ENCODE peak calls at places on chromosomes 5 and 9, in seven cellular contexts. P, X, E, O, Y, Q and K are unnamed samples.

GRCh38 chr9:34980181-34980761 is 9.3 kb upstream of the DNAJB5 start:
- DNase-seq in Y (no peak), O (no peak), X (no peak), E (no peak), Q (no peak), P (no peak), K (no peak)

GRCh38 chr5:8829322-8830029 is 716.4 kb downstream of the SEMA5A start:
- DNase-seq in Y (no peak), X (no peak), O (peak), P (peak), E (no peak), Q (peak), K (peak)

GRCh38 chr5:130166839-130167490 is 262.7 kb downstream of the CHSY3 start:
- DNase-seq in P (no peak), Y (peak), O (peak), E (peak), Q (no peak), X (no peak), K (no peak)

GRCh38 chr9:37471942-37472679 is 6.9 kb upstream of the ZBTB5 start:
- DNase-seq in Q (peak), O (peak), X (peak), E (peak), P (peak), Y (peak), K (peak)

GRCh38 chr5:168691891-168692290 is 112.7 kb upstream of the PANK3 start:
- DNase-seq in E (no peak), X (no peak), Y (no peak), P (no peak), O (no peak), Q (no peak), K (no peak)

GRCh38 chr9:132486706-132487350 is 76.8 kb downstream of the CFAP77 start:
- DNase-seq in P (no peak), Q (no peak), Y (no peak), O (no peak), E (no peak), X (no peak), K (no peak)

GRCh38 chr5:59564895-59565294 is 328.6 kb downstream of the PDE4D start:
- DNase-seq in P (no peak), E (no peak), Q (no peak), X (no peak), Y (no peak), O (no peak), K (no peak)

GRCh38 chr9:91120200-91120599 is 241.5 kb downstream of the AUH start:
- DNase-seq in Y (no peak), P (no peak), X (no peak), O (no peak), E (no peak), Q (no peak), K (no peak)

GRCh38 chr5:88109806-88110205 is 158.8 kb downstream of the TMEM161B start:
- DNase-seq in P (peak), X (no peak), E (no peak), Y (no peak), Q (no peak), O (no peak), K (peak)

GRCh38 chr9:98888794-98889495 is 54.8 kb upstream of the COL15A1 start:
- DNase-seq in Q (no peak), E (no peak), X (no peak), O (no peak), P (peak), Y (no peak), K (no peak)

GRCh38 chr9:80449513-80449912 is 877.7 kb downstream of the TLE4 start:
- DNase-seq in Y (no peak), O (no peak), X (no peak), E (no peak), Q (no peak), P (no peak), K (no peak)

GRCh38 chr5:172749881-172750608 is 20.9 kb downstream of the DUSP1 start:
- DNase-seq in Q (no peak), O (no peak), Y (no peak), P (no peak), X (no peak), E (no peak), K (no peak)

GRCh38 chr5:62617943-62618342 is 39.3 kb downstream of the LRRC70 start:
- DNase-seq in P (no peak), Q (no peak), Y (no peak), O (no peak), E (no peak), X (no peak), K (no peak)

GRCh38 chr5:78405820-78406750 is 45.7 kb downstream of the SCAMP1 start:
- DNase-seq in E (no peak), X (no peak), Y (no peak), P (peak), Q (peak), O (no peak), K (peak)

GRCh38 chr5:362189-362588 is 40.7 kb downstream of the AHRR start:
- DNase-seq in Q (no peak), X (no peak), P (no peak), O (no peak), Y (no peak), E (no peak), K (no peak)

GRCh38 chr9:115973241-115973640 is 180.3 kb upstream of the PAPPA start:
- DNase-seq in O (no peak), X (no peak), P (peak), E (no peak), Q (no peak), Y (no peak), K (peak)

GRCh38 chr9:18238752-18239151 is 235.2 kb upstream of the ADAMTSL1 start:
- DNase-seq in P (peak), Q (no peak), Y (no peak), X (no peak), O (no peak), E (no peak), K (no peak)

GRCh38 chr9:97601228-97601898 is 31.8 kb downstream of the TSTD2 start:
- DNase-seq in E (no peak), Y (no peak), P (no peak), O (no peak), Q (no peak), X (no peak), K (no peak)

GRCh38 chr5:94017579-94017978 is 276.2 kb upstream of the POU5F2 start:
- DNase-seq in Y (no peak), P (peak), O (no peak), E (no peak), X (no peak), Q (no peak), K (no peak)

GRCh38 chr5:132363431-132364112 is 5.9 kb upstream of the SLC22A5 start:
- DNase-seq in Y (no peak), O (no peak), Q (peak), P (peak), X (no peak), E (no peak), K (peak)

GRCh38 chr9:21672762-21673161 is 129.7 kb upstream of the MTAP start:
- DNase-seq in E (no peak), X (no peak), Q (no peak), O (no peak), Y (no peak), P (peak), K (no peak)

GRCh38 chr5:122665087-122665486 is 109.8 kb upstream of the SNX2 start:
- DNase-seq in Y (no peak), Q (no peak), X (no peak), O (no peak), P (peak), E (no peak), K (no peak)

GRCh38 chr5:125058185-125058826 is 311.9 kb upstream of the ZNF608 start:
- DNase-seq in Y (no peak), E (no peak), P (peak), Q (no peak), O (no peak), X (no peak), K (peak)

GRCh38 chr9:135080286-135081263 is 6.9 kb upstream of the OLFM1 start:
- DNase-seq in Y (peak), Q (no peak), E (no peak), X (no peak), P (no peak), O (no peak), K (no peak)

GRCh38 chr5:131795879-131796792 is 681 bp downstream of the FNIP1 start:
- DNase-seq in O (peak), P (peak), X (peak), Y (peak), E (no peak), Q (peak), K (peak)

GRCh38 chr5:55427157-55427556 is 107.6 kb downstream of the PLPP1 start:
- DNase-seq in Q (no peak), P (peak), Y (no peak), E (no peak), X (no peak), O (no peak), K (peak)

GRCh38 chr5:96763012-96763411 is 44.7 kb downstream of the ERAP1 start:
- DNase-seq in X (no peak), E (no peak), P (no peak), Y (no peak), Q (peak), O (no peak), K (peak)

GRCh38 chr9:112881366-112881765 is 9.3 kb downstream of the SLC46A2 start:
- DNase-seq in O (no peak), X (no peak), Y (no peak), E (no peak), Q (peak), P (peak), K (peak)

GRCh38 chr9:125749951-125750655 is 2.9 kb downstream of the PBX3 start:
- DNase-seq in E (no peak), X (peak), P (peak), Q (no peak), Y (no peak), O (no peak), K (peak)

GRCh38 chr9:12774861-12775367 is at the start of gene LURAP1L:
- DNase-seq in Y (peak), O (peak), X (peak), P (peak), E (no peak), Q (peak), K (peak)

GRCh38 chr9:129328357-129329103 is 150.5 kb upstream of the IER5L start:
- DNase-seq in Q (no peak), E (no peak), P (no peak), X (no peak), Y (no peak), O (no peak), K (no peak)

GRCh38 chr5:67104859-67105258 is 91.7 kb downstream of the CD180 start:
- DNase-seq in E (no peak), Y (no peak), Q (no peak), X (no peak), O (no peak), P (no peak), K (no peak)

GRCh38 chr9:115413766-115414382 is 295.9 kb upstream of the TNC start:
- DNase-seq in Q (no peak), P (no peak), X (no peak), Y (no peak), O (no peak), E (no peak), K (no peak)

GRCh38 chr9:1913931-1914330 is 101.2 kb upstream of the SMARCA2 start:
- DNase-seq in Y (no peak), X (no peak), Q (peak), P (no peak), O (no peak), E (no peak), K (no peak)

GRCh38 chr9:100690438-100690837 is 112.6 kb downstream of the CAVIN4 start:
- DNase-seq in Q (no peak), P (no peak), Y (no peak), O (no peak), E (no peak), X (no peak), K (no peak)

GRCh38 chr5:133453084-133453765 is 159.1 kb downstream of the FSTL4 start:
- DNase-seq in P (no peak), O (no peak), Q (no peak), E (no peak), Y (peak), X (no peak), K (no peak)
- H2BK5ac ChIP-seq in P (no peak), O (no peak), Q (no peak), E (no peak), Y (no peak), X (no peak), K (no peak)

GRCh38 chr9:84258371-84258770 is 82.2 kb downstream of the SLC28A3 start:
- DNase-seq in Q (no peak), P (no peak), O (no peak), E (no peak), Y (no peak), X (no peak), K (no peak)

GRCh38 chr9:84255701-84256100 is 84.9 kb downstream of the SLC28A3 start:
- DNase-seq in O (peak), Q (no peak), X (no peak), E (no peak), Y (no peak), P (no peak), K (no peak)

DNA sequence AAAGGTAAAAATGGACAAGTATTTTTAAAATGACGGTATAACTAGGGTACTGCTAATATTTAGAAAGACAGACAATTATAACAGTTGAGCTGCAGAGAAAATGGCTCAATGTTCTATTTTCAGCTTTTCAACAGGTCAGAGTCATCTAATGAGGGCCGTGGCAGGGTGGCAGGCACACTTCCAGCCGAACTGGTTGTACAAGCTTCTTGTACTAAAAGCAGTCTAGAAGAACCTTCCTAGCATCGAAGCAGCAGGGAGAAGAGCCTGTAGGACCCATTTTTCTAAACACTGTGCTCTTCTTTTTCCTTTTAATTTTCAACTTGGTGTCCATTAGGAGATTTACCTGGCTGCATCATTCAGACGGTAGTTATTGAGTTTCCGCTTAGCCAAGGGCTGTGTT is 85.6 kb downstream of the SLC28A3 start:
- DNase-seq in P (no peak), Q (peak), O (no peak), Y (no peak), E (no peak), X (no peak), K (no peak)
- H3K4me2 ChIP-seq in P (no peak), Q (peak), O (no peak), Y (no peak), E (no peak), X (no peak), K (no peak)

DNA sequence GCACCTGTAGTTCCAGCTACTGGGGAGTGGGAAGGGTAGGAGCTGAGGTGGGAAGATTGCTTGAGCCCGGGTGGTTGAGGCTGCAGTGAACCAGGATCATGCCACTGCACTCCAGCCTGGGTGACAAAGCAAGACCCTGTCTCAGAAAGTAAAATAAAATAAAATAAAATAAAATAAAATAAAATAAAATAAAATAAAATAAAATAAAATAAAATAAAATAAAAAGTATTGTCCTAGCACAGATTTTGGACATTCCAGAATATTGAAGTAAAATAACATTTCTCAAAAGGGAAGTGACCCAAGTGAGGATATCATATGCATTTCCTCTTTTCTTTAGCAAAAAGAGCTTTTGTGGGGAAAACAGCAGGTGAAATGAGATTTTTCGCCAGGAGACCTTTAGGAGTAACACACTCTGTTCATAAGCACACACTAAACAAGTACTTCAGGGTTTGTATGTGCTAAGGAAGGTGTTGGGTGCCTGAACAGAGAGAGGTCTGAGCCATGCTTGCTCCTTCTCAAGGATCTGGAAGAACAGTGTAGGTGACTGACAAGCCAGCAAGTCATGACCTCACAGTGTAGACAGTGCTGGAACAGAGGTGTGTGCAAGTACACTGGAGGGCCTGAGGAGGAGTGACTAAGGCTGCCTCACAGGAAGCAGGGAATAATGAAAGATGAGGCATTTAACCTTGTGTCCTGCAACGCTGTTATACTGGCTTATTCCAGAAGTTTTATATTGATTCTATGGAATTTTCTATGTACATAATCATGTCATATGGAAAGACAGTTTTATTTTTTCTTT is 83.7 kb downstream of the TMEM174 start:
- DNase-seq in X (no peak), E (no peak), Y (no peak), Q (no peak), O (no peak), P (peak), K (no peak)
- H4K8ac ChIP-seq in X (no peak), E (no peak), Y (no peak), Q (no peak), O (no peak), P (no peak), K (no peak)

DNA sequence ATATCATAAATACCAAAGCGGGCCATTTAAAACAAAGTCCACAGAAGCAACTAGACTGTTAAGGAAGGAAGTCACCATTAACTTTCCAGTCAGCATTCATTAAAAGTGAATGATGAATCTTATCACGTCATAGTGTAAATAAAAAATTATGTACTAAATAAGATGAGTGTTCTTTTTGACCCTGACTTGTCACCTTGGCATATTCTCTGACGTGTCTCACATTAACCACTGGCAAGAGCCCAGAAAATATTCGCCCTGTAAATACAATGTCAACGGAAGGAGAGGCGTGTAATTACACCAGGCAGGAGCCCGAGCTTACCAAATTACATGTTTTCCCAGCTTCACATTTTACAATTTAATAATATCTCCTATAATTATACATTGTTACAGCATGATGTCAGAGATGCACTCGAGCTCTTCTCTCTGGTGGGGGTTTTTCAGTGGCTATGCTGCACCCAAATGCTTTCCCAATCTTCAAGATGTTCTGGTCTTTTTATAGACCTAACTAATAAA is 29.3 kb upstream of the UBE2QL1 start:
- DNase-seq in Q (peak), Y (no peak), E (no peak), X (no peak), P (no peak), O (no peak), K (no peak)
- H2BK5ac ChIP-seq in Q (no peak), Y (no peak), E (no peak), X (no peak), P (no peak), O (no peak), K (no peak)

GRCh38 chr5:139308797-139309196 is 15.3 kb downstream of the MATR3 start:
- DNase-seq in Q (no peak), E (no peak), P (no peak), Y (no peak), O (no peak), X (no peak), K (no peak)

GRCh38 chr5:139301766-139302499 is 8.4 kb downstream of the MATR3 start:
- DNase-seq in Y (no peak), E (no peak), O (no peak), X (no peak), Q (peak), P (no peak), K (no peak)

GRCh38 chr5:139306197-139306596 is 12.7 kb downstream of the MATR3 start:
- DNase-seq in Y (no peak), Q (no peak), E (no peak), O (no peak), P (no peak), X (no peak), K (no peak)

GRCh38 chr5:139306628-139307379 is 13.3 kb downstream of the MATR3 start:
- DNase-seq in X (no peak), P (no peak), E (no peak), Y (no peak), O (no peak), Q (no peak), K (no peak)

DNA sequence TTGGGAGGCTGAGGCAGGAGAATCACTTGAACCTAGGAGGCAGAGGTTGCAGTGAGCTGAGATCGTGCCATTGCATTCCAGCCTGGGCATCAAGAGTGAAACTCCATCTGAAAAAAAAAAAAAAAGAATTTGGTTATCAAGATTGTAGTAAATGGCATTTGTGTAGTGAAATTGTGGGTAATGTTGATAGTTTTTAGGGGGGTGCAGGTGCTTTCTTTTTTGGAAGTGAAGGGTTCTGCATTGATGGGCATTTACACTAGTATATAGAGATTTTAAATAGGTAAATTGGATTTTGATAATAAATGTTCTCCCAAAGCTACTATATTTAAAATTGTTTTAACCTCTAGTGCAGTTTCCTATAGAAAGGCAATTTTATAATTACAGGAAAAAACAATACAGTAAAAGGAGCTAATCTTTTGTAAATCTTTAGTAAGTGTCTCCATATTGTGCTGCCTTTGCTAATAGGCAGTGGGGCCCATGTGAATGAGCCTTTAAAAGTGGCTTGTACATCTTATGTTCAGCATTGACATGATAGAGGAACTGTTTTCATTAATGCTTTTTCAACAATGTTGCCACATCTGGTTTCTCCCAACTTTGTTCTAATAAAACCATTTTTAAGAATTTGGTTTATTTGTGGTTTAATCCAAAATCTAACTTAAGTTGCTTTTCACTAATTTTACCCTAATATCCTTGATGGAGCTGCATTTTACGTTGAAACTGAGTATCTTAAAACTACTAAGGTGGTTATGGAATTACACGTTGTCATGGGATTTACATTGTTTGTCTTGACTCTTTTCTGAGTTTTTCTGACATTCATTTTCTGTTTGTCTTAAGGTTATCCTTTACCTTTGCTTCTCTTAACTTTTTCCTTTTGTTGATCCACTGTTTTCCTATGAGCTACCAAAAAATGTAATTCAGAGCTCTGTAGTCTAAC is 11.1 kb downstream of the MATR3 start:
- DNase-seq in Y (no peak), Q (no peak), P (no peak), E (no peak), X (no peak), O (no peak), K (no peak)
- H3K4me2 ChIP-seq in Y (no peak), Q (no peak), P (no peak), E (no peak), X (no peak), O (no peak), K (no peak)